ENCODE peak calls at places on chromosomes 12 and 14, in six cellular contexts. One of them, this sample, is unnamed.

GRCh38 chr14:54798465-54799124 is 104.0 kb downstream of the GCH1 start:
- DNase-seq in sigmoid colon: no peak
- DNase-seq in fibroblast of lung: no peak
- DNase-seq in GM23248: peak; percentile 15
- DNase-seq in mucosa of descending colon: no peak
- DNase-seq in neuronal stem cell: no peak
- DNase-seq in this sample: no peak

GRCh38 chr14:88791629-88792571 is 853 bp downstream of the EML5 start:
- DNase-seq in mucosa of descending colon: peak; percentile 54
- DNase-seq in neuronal stem cell: peak; percentile 12
- DNase-seq in GM23248: peak; percentile 18
- DNase-seq in sigmoid colon: peak; percentile 66
- DNase-seq in fibroblast of lung: no peak
- DNase-seq in this sample: peak; percentile 11

GRCh38 chr12:109188108-109188712 is 71.8 kb downstream of the ACACB start:
- DNase-seq in GM23248: no peak
- DNase-seq in fibroblast of lung: no peak
- DNase-seq in sigmoid colon: no peak
- DNase-seq in mucosa of descending colon: no peak
- DNase-seq in neuronal stem cell: no peak
- DNase-seq in this sample: no peak

GRCh38 chr14:28356819-28357218 is 409.8 kb upstream of the FOXG1 start:
- DNase-seq in GM23248: no peak
- DNase-seq in mucosa of descending colon: no peak
- DNase-seq in fibroblast of lung: no peak
- DNase-seq in sigmoid colon: no peak
- DNase-seq in neuronal stem cell: no peak
- DNase-seq in this sample: no peak

GRCh38 chr14:54310151-54310851 is 86.5 kb upstream of the CDKN3 start:
- DNase-seq in mucosa of descending colon: no peak
- DNase-seq in sigmoid colon: no peak
- DNase-seq in neuronal stem cell: no peak
- DNase-seq in fibroblast of lung: no peak
- DNase-seq in GM23248: peak; percentile 17
- DNase-seq in this sample: no peak

GRCh38 chr14:49770212-49770817 is 2.4 kb downstream of the KLHDC2 start:
- DNase-seq in GM23248: peak; percentile 28
- DNase-seq in sigmoid colon: no peak
- DNase-seq in neuronal stem cell: no peak
- DNase-seq in mucosa of descending colon: no peak
- DNase-seq in fibroblast of lung: peak; percentile 62
- DNase-seq in this sample: peak; percentile 54

GRCh38 chr14:49972840-49973239 is 80.0 kb downstream of the ARF6 start:
- DNase-seq in fibroblast of lung: peak; percentile 89
- DNase-seq in mucosa of descending colon: peak; percentile 62
- DNase-seq in GM23248: peak; percentile 96
- DNase-seq in neuronal stem cell: no peak
- DNase-seq in sigmoid colon: no peak
- DNase-seq in this sample: peak; percentile 85

GRCh38 chr12:92543359-92543758 is 159.4 kb upstream of the PLEKHG7 start:
- DNase-seq in neuronal stem cell: no peak
- DNase-seq in GM23248: no peak
- DNase-seq in fibroblast of lung: peak; percentile 25
- DNase-seq in mucosa of descending colon: no peak
- DNase-seq in sigmoid colon: no peak
- DNase-seq in this sample: no peak

DNA sequence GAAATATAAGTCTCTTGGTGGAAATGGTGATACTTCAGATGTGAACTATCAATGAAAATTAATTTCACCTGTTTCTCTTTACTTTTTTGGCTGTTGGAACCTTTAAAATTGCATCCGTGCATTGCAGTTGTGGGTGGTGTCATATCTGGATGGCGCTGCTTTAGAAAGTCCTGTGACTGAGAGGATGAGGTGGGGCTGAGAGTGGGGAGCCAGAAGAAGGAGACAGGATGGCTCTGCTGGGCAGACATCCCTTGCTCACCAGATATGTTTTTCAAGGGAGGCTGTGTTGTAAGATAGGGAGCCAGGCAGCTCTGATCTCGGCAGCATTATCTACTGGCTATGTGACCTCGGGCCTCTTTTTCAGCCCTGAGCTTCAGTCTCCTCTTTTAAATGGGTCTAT is 12.7 kb downstream of the ASB2 start:
- DNase-seq in neuronal stem cell: no peak
- DNase-seq in sigmoid colon: no peak
- DNase-seq in fibroblast of lung: no peak
- DNase-seq in mucosa of descending colon: no peak
- DNase-seq in GM23248: no peak
- DNase-seq in this sample: no peak
- H3K4me3 ChIP-seq in neuronal stem cell: no peak overlapping the region
- H3K4me3 ChIP-seq in sigmoid colon: no peak overlapping the region
- H3K4me3 ChIP-seq in fibroblast of lung: no peak overlapping the region
- H3K4me3 ChIP-seq in mucosa of descending colon: no peak overlapping the region
- H3K4me3 ChIP-seq in GM23248: no peak overlapping the region
- H3K4me3 ChIP-seq in this sample: no peak overlapping the region

DNA sequence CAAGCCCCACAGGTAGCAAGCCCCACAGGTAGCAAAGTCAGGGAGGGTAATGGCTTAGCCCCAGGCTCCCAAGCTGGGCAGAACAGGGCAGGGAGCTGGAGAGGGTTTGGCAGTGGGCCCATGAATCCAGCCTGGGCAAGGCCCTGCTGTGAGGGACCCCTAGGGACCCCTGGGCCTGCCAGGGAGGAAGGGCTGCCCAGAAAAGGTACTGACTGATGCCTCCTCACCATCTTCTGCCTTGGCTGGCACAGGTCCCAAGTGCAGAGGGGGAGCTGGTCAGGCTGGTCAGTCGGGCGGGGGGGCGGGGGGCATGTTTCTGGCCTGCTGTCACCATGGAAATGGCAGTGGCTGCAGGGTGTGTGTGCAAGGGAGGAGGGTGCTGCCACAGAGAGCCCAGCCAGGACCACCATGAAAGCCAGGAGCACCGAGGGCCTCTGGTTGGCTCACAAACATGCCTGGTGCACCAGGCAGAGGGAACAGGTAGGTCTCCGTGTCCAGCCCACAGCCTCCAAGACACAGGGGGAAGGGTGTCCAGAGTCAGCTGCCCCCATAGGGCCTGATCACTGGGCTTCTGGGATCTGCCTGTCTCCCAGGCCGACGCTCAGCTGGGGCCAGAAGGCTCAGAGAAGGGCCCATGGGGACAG is 1.5 kb upstream of the CRIP2 start:
- DNase-seq in GM23248: no peak
- DNase-seq in neuronal stem cell: no peak
- DNase-seq in fibroblast of lung: no peak
- DNase-seq in mucosa of descending colon: no peak
- DNase-seq in sigmoid colon: no peak
- DNase-seq in this sample: no peak
- H3K4me1 ChIP-seq in GM23248: peaks cover 12% of the 10 kb centered on the region
- H3K4me1 ChIP-seq in neuronal stem cell: peaks cover 27% of the 10 kb centered on the region
- H3K4me1 ChIP-seq in fibroblast of lung: peaks cover 27% of the 10 kb centered on the region
- H3K4me1 ChIP-seq in mucosa of descending colon: peaks cover 28% of the 10 kb centered on the region
- H3K4me1 ChIP-seq in sigmoid colon: peaks cover 70% of the 10 kb centered on the region
- H3K4me1 ChIP-seq in this sample: peaks cover 16% of the 10 kb centered on the region

DNA sequence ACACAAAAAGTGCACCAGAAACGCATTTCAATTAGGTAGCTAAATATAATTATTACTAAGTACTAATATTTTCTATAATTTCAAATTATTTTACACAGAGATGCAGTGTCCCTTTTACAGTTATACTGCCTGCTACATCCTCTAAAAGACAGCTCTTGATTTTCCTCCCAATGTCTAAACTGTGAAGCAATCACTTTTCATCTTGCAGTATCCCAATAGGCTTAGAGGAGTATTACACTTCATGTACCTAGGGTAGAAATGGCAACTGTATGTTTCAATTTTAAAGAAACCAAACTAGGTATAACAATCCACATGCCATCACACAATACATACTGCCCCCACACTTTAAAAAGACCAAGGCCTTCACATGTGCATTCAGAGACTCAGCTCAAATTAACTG is 7.3 kb downstream of the RSRC2 start:
- DNase-seq in mucosa of descending colon: no peak
- DNase-seq in GM23248: peak; percentile 38
- DNase-seq in sigmoid colon: no peak
- DNase-seq in fibroblast of lung: no peak
- DNase-seq in neuronal stem cell: no peak
- DNase-seq in this sample: no peak
- H3K36me3 ChIP-seq in mucosa of descending colon: peaks cover 35% of the 10 kb centered on the region
- H3K36me3 ChIP-seq in GM23248: peaks cover 77% of the 10 kb centered on the region
- H3K36me3 ChIP-seq in sigmoid colon: peaks cover 70% of the 10 kb centered on the region
- H3K36me3 ChIP-seq in fibroblast of lung: peaks cover 28% of the 10 kb centered on the region
- H3K36me3 ChIP-seq in neuronal stem cell: peaks cover 99% of the 10 kb centered on the region
- H3K36me3 ChIP-seq in this sample: peaks cover 79% of the 10 kb centered on the region

DNA sequence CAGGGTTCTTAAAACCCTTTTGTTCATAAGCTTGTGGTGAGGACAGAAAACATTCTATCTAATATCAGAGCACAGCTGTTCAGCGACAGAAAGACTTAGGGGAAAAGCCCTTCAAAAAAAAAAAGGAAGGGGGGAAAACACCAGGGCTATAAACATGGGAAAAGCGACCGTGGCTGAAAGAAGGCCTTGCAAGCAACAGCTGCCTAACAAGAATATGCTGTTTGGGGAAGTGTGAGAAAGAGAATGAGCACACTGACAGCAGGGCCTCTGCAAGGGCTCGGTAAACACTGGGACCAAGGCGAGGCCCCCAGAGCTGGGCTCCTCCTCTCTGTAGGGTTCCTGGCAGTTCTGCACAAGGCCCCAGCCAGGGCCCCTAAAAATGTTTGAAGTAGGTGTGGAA is 27.4 kb upstream of the CCND2 start:
- DNase-seq in GM23248: no peak
- DNase-seq in neuronal stem cell: no peak
- DNase-seq in mucosa of descending colon: no peak
- DNase-seq in fibroblast of lung: no peak
- DNase-seq in sigmoid colon: no peak
- DNase-seq in this sample: no peak
- H3K4me3 ChIP-seq in GM23248: no peak overlapping the region
- H3K4me3 ChIP-seq in neuronal stem cell: no peak overlapping the region
- H3K4me3 ChIP-seq in mucosa of descending colon: no peak overlapping the region
- H3K4me3 ChIP-seq in fibroblast of lung: no peak overlapping the region
- H3K4me3 ChIP-seq in sigmoid colon: no peak overlapping the region
- H3K4me3 ChIP-seq in this sample: no peak overlapping the region

DNA sequence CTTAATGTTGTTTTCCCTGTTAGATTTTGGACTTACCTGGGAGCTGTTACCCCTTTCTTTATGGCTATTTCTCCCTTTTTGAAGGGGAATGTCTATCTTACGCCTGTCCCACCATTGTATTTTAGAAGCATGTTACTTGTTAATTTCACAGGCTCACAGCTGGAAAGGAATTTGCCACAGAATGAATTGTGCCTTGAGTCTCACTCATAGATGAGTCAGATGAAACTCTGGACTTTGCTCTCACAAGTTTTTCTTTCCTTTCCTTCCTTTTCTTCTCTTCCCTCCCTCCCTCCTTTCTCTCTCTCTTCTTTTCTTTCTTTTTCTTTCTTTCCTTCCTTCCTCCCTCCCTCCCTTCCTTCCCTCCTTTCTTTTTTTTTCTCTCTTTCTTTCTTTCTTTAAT is 9.3 kb upstream of the ATF7IP start:
- DNase-seq in fibroblast of lung: no peak
- DNase-seq in mucosa of descending colon: no peak
- DNase-seq in GM23248: peak; percentile 46
- DNase-seq in neuronal stem cell: no peak
- DNase-seq in sigmoid colon: no peak
- DNase-seq in this sample: peak; percentile 14
- H3K4me1 ChIP-seq in fibroblast of lung: no peaks in the 10 kb centered on the region
- H3K4me1 ChIP-seq in mucosa of descending colon: no peaks in the 10 kb centered on the region
- H3K4me1 ChIP-seq in GM23248: no peaks in the 10 kb centered on the region
- H3K4me1 ChIP-seq in neuronal stem cell: no peaks in the 10 kb centered on the region
- H3K4me1 ChIP-seq in sigmoid colon: no peaks in the 10 kb centered on the region
- H3K4me1 ChIP-seq in this sample: no peaks in the 10 kb centered on the region

This sample was measured in adipocyte.